ENCODE peak calls at places on chromosomes 6 and 20, in ten cellular contexts. One of them, this sample, is unnamed. For H3K36me3 and H3K9me3, the result is how much of the 10 kb centered on the place peaks cover.

GRCh38 chr6:3244003-3244831 is 14.5 kb upstream of the PSMG4 start:
- DNase-seq in suprapubic skin: no peak
- DNase-seq in prostate gland: no peak
- DNase-seq in heart left ventricle: no peak
- DNase-seq in body of pancreas: peak
- DNase-seq in K562: no peak
- DNase-seq in uterus: no peak
- DNase-seq in ovary: no peak
- DNase-seq in transverse colon: no peak
- DNase-seq in adrenal gland: no peak
- DNase-seq in this sample: no peak

GRCh38 chr6:155645328-155645727 is 189.7 kb upstream of the NOX3 start:
- DNase-seq in body of pancreas: no peak
- DNase-seq in prostate gland: no peak
- DNase-seq in transverse colon: no peak
- DNase-seq in ovary: no peak
- DNase-seq in K562: no peak
- DNase-seq in suprapubic skin: no peak
- DNase-seq in adrenal gland: no peak
- DNase-seq in uterus: no peak
- DNase-seq in heart left ventricle: no peak
- DNase-seq in this sample: no peak

GRCh38 chr20:10842116-10842515 is 168.3 kb upstream of the JAG1 start:
- DNase-seq in adrenal gland: no peak
- DNase-seq in ovary: no peak
- DNase-seq in suprapubic skin: no peak
- DNase-seq in K562: no peak
- DNase-seq in uterus: no peak
- DNase-seq in body of pancreas: no peak
- DNase-seq in prostate gland: no peak
- DNase-seq in heart left ventricle: no peak
- DNase-seq in transverse colon: no peak
- DNase-seq in this sample: no peak

GRCh38 chr6:167673951-167674350 is 152.8 kb upstream of the AFDN start:
- DNase-seq in heart left ventricle: no peak
- DNase-seq in uterus: no peak
- DNase-seq in prostate gland: no peak
- DNase-seq in adrenal gland: no peak
- DNase-seq in K562: no peak
- DNase-seq in suprapubic skin: no peak
- DNase-seq in ovary: no peak
- DNase-seq in body of pancreas: no peak
- DNase-seq in transverse colon: no peak
- DNase-seq in this sample: no peak

GRCh38 chr6:36873612-36874011 is 991 bp downstream of the PPIL1 start:
- DNase-seq in transverse colon: no peak
- DNase-seq in ovary: no peak
- DNase-seq in adrenal gland: no peak
- DNase-seq in heart left ventricle: no peak
- DNase-seq in prostate gland: no peak
- DNase-seq in suprapubic skin: no peak
- DNase-seq in body of pancreas: no peak
- DNase-seq in K562: no peak
- DNase-seq in uterus: no peak
- DNase-seq in this sample: no peak

GRCh38 chr6:47680056-47680455 is 18.3 kb upstream of the ADGRF4 start:
- DNase-seq in adrenal gland: no peak
- DNase-seq in transverse colon: no peak
- DNase-seq in ovary: no peak
- DNase-seq in heart left ventricle: no peak
- DNase-seq in suprapubic skin: no peak
- DNase-seq in uterus: no peak
- DNase-seq in K562: no peak
- DNase-seq in body of pancreas: no peak
- DNase-seq in prostate gland: no peak
- DNase-seq in this sample: no peak

GRCh38 chr6:141326426-141326825 is 806.3 kb upstream of the GJE1 start:
- DNase-seq in K562: no peak
- DNase-seq in suprapubic skin: no peak
- DNase-seq in adrenal gland: no peak
- DNase-seq in prostate gland: no peak
- DNase-seq in body of pancreas: no peak
- DNase-seq in heart left ventricle: no peak
- DNase-seq in uterus: no peak
- DNase-seq in transverse colon: no peak
- DNase-seq in ovary: no peak
- DNase-seq in this sample: no peak

GRCh38 chr6:160069050-160069454 is 52.6 kb upstream of the SLC22A1 start:
- DNase-seq in ovary: no peak
- DNase-seq in adrenal gland: no peak
- DNase-seq in prostate gland: no peak
- DNase-seq in uterus: no peak
- DNase-seq in transverse colon: peak
- DNase-seq in K562: no peak
- DNase-seq in heart left ventricle: no peak
- DNase-seq in body of pancreas: no peak
- DNase-seq in suprapubic skin: no peak
- DNase-seq in this sample: no peak

GRCh38 chr20:50919567-50919966 is 11.7 kb downstream of the ADNP start:
- DNase-seq in suprapubic skin: no peak
- DNase-seq in adrenal gland: peak
- DNase-seq in transverse colon: peak
- DNase-seq in body of pancreas: peak
- DNase-seq in heart left ventricle: no peak
- DNase-seq in K562: no peak
- DNase-seq in prostate gland: peak
- DNase-seq in ovary: peak
- DNase-seq in uterus: peak
- DNase-seq in this sample: peak

GRCh38 chr20:25447671-25448070 is 40.2 kb downstream of the GINS1 start:
- DNase-seq in K562: no peak
- DNase-seq in body of pancreas: no peak
- DNase-seq in uterus: no peak
- DNase-seq in adrenal gland: no peak
- DNase-seq in suprapubic skin: no peak
- DNase-seq in prostate gland: no peak
- DNase-seq in heart left ventricle: no peak
- DNase-seq in transverse colon: no peak
- DNase-seq in ovary: no peak
- DNase-seq in this sample: no peak

GRCh38 chr6:145895802-145896201 is 68.4 kb downstream of the SHPRH start:
- DNase-seq in heart left ventricle: no peak
- DNase-seq in prostate gland: no peak
- DNase-seq in ovary: no peak
- DNase-seq in body of pancreas: no peak
- DNase-seq in uterus: no peak
- DNase-seq in adrenal gland: no peak
- DNase-seq in transverse colon: no peak
- DNase-seq in K562: peak
- DNase-seq in suprapubic skin: no peak
- DNase-seq in this sample: no peak

GRCh38 chr6:116206231-116206903 is 47.5 kb downstream of the TSPYL4 start:
- DNase-seq in uterus: no peak
- DNase-seq in transverse colon: no peak
- DNase-seq in ovary: no peak
- DNase-seq in K562: no peak
- DNase-seq in suprapubic skin: no peak
- DNase-seq in adrenal gland: no peak
- DNase-seq in prostate gland: no peak
- DNase-seq in heart left ventricle: no peak
- DNase-seq in body of pancreas: no peak
- DNase-seq in this sample: no peak

GRCh38 chr6:21438986-21439352 is 154.6 kb upstream of the SOX4 start:
- DNase-seq in adrenal gland: no peak
- DNase-seq in ovary: no peak
- DNase-seq in transverse colon: no peak
- DNase-seq in K562: no peak
- DNase-seq in prostate gland: no peak
- DNase-seq in uterus: no peak
- DNase-seq in heart left ventricle: no peak
- DNase-seq in suprapubic skin: no peak
- DNase-seq in body of pancreas: no peak
- DNase-seq in this sample: no peak

GRCh38 chr20:36888880-36889516 is 13.1 kb downstream of the TLDC2 start:
- DNase-seq in K562: no peak
- DNase-seq in suprapubic skin: no peak
- DNase-seq in heart left ventricle: no peak
- DNase-seq in uterus: no peak
- DNase-seq in ovary: no peak
- DNase-seq in adrenal gland: no peak
- DNase-seq in transverse colon: no peak
- DNase-seq in body of pancreas: no peak
- DNase-seq in prostate gland: no peak
- DNase-seq in this sample: no peak

GRCh38 chr20:11457476-11457875 is 460.2 kb upstream of the BTBD3 start:
- DNase-seq in ovary: no peak
- DNase-seq in suprapubic skin: no peak
- DNase-seq in adrenal gland: no peak
- DNase-seq in prostate gland: no peak
- DNase-seq in uterus: no peak
- DNase-seq in K562: no peak
- DNase-seq in heart left ventricle: no peak
- DNase-seq in body of pancreas: no peak
- DNase-seq in transverse colon: no peak
- DNase-seq in this sample: no peak

GRCh38 chr6:111920581-111920980 is 47.3 kb upstream of the FYN start:
- DNase-seq in suprapubic skin: no peak
- DNase-seq in transverse colon: no peak
- DNase-seq in uterus: no peak
- DNase-seq in K562: no peak
- DNase-seq in heart left ventricle: no peak
- DNase-seq in ovary: no peak
- DNase-seq in adrenal gland: no peak
- DNase-seq in body of pancreas: no peak
- DNase-seq in prostate gland: no peak
- DNase-seq in this sample: no peak

GRCh38 chr6:160930547-160931377 is 60.8 kb upstream of the MAP3K4 start:
- DNase-seq in K562: no peak
- DNase-seq in body of pancreas: peak
- DNase-seq in adrenal gland: peak
- DNase-seq in heart left ventricle: peak
- DNase-seq in uterus: peak
- DNase-seq in transverse colon: peak
- DNase-seq in ovary: peak
- DNase-seq in prostate gland: peak
- DNase-seq in suprapubic skin: peak
- DNase-seq in this sample: peak

GRCh38 chr20:34491226-34491931 is 24.8 kb upstream of the DYNLRB1 start:
- DNase-seq in ovary: no peak
- DNase-seq in heart left ventricle: no peak
- DNase-seq in adrenal gland: no peak
- DNase-seq in prostate gland: no peak
- DNase-seq in uterus: no peak
- DNase-seq in transverse colon: no peak
- DNase-seq in suprapubic skin: no peak
- DNase-seq in body of pancreas: no peak
- DNase-seq in K562: no peak
- DNase-seq in this sample: no peak
- H3K36me3 ChIP-seq in ovary: under half
- H3K36me3 ChIP-seq in heart left ventricle: half or more
- H3K36me3 ChIP-seq in adrenal gland: under half
- H3K36me3 ChIP-seq in prostate gland: under half
- H3K36me3 ChIP-seq in uterus: under half
- H3K36me3 ChIP-seq in transverse colon: under half
- H3K36me3 ChIP-seq in suprapubic skin: half or more
- H3K36me3 ChIP-seq in body of pancreas: under half
- H3K36me3 ChIP-seq in K562: half or more
- H3K36me3 ChIP-seq in this sample: half or more

DNA sequence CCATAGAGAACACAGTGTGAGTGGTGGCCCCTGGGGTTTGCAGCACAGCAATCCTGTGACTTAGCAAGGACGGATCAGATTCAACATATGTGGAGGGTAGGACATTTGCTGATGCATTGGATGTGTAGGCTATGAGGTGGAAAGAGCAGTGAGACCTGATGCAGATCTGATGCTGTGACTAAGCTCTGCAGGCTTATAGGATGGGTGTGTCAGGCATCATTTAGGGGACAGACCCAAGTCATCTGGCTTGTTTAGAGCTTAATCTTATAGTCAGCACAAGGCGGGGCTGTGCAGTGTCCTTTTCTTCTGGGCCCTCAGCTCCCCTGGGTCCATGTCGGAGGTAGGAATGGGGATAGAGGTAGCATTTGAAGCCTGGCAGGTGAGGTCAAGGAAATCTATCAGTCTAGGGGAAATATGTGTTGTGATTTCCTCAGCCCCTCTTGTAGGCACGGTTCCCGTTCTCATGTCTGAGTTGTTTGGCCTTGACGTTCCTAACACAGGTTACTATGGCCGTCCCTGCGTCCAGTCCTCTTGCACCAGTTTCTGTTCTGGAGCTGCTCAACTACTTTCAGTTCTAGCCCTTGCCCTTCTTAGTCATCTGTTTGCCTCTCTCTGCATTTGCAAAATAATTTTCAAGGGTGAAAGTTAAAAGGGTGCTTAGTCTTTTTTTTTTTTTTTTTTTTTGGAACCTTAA is 15.6 kb upstream of the MAPRE1 start:
- DNase-seq in adrenal gland: peak
- DNase-seq in K562: no peak
- DNase-seq in transverse colon: no peak
- DNase-seq in body of pancreas: no peak
- DNase-seq in heart left ventricle: no peak
- DNase-seq in prostate gland: no peak
- DNase-seq in suprapubic skin: no peak
- DNase-seq in uterus: no peak
- DNase-seq in ovary: no peak
- DNase-seq in this sample: no peak
- TF ChIP-seq POLR2A in adrenal gland: no peak
- TF ChIP-seq POLR2A in K562: no peak
- TF ChIP-seq POLR2A in transverse colon: no peak
- TF ChIP-seq POLR2A in body of pancreas: no peak
- TF ChIP-seq POLR2A in heart left ventricle: no peak
- TF ChIP-seq POLR2A in prostate gland: no peak
- TF ChIP-seq POLR2A in suprapubic skin: no peak
- TF ChIP-seq POLR2A in uterus: no peak
- TF ChIP-seq POLR2A in ovary: no peak
- TF ChIP-seq POLR2A in this sample: no peak

GRCh38 chr20:56157530-56158203 is 90.9 kb upstream of the MC3R start:
- DNase-seq in suprapubic skin: no peak
- DNase-seq in heart left ventricle: no peak
- DNase-seq in prostate gland: no peak
- DNase-seq in body of pancreas: no peak
- DNase-seq in uterus: no peak
- DNase-seq in adrenal gland: no peak
- DNase-seq in K562: no peak
- DNase-seq in ovary: no peak
- DNase-seq in transverse colon: no peak
- DNase-seq in this sample: no peak
- H3K9me3 ChIP-seq in suprapubic skin: under half
- H3K9me3 ChIP-seq in heart left ventricle: under half
- H3K9me3 ChIP-seq in prostate gland: under half
- H3K9me3 ChIP-seq in body of pancreas: under half
- H3K9me3 ChIP-seq in uterus: under half
- H3K9me3 ChIP-seq in adrenal gland: under half
- H3K9me3 ChIP-seq in K562: under half
- H3K9me3 ChIP-seq in ovary: under half
- H3K9me3 ChIP-seq in transverse colon: under half
- H3K9me3 ChIP-seq in this sample: under half

DNA sequence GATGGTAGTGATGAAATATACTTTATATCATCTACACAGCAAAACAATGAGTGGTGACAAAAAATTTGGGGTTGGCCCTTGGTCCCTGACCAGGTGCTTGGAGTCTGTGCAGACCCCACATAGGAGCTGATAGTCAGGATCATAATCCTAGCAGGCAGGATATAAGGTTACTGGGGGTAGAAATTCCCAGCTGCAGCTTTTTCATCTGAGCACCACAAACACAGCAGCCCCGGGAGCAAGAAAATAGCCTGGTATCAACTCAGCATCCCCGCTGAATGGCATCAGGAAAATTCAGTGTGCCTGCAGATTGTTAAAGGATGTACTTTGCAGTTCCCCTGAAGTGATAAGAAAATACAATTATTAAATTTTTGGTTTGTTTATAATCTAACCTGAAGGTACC is 27.8 kb upstream of the RPL7L1 start:
- DNase-seq in prostate gland: no peak
- DNase-seq in body of pancreas: no peak
- DNase-seq in K562: no peak
- DNase-seq in suprapubic skin: no peak
- DNase-seq in transverse colon: no peak
- DNase-seq in adrenal gland: no peak
- DNase-seq in ovary: no peak
- DNase-seq in heart left ventricle: no peak
- DNase-seq in uterus: no peak
- DNase-seq in this sample: no peak
- H3K36me3 ChIP-seq in prostate gland: under half
- H3K36me3 ChIP-seq in body of pancreas: under half
- H3K36me3 ChIP-seq in K562: under half
- H3K36me3 ChIP-seq in suprapubic skin: half or more
- H3K36me3 ChIP-seq in transverse colon: under half
- H3K36me3 ChIP-seq in adrenal gland: under half
- H3K36me3 ChIP-seq in ovary: under half
- H3K36me3 ChIP-seq in heart left ventricle: under half
- H3K36me3 ChIP-seq in uterus: under half
- H3K36me3 ChIP-seq in this sample: half or more